ENCODE peak calls at places on chromosomes 3 and 15, in eight cellular contexts. Q, R, O, I, F, Y, G and K are unnamed samples.

GRCh38 chr3:174955513-174956001 is 96.4 kb downstream of the NAALADL2 start:
- DNase-seq in Q (peak), R (no peak), O (no peak), I (no peak), F (no peak), Y (no peak), G (no peak), K (no peak)

GRCh38 chr3:48402281-48402732 is 27.6 kb downstream of the PLXNB1 start:
- DNase-seq in Q (peak), R (peak), O (no peak), I (peak), F (peak), Y (no peak), G (no peak), K (peak)

GRCh38 chr3:49761661-49762060 is 24.7 kb downstream of the IP6K1 start:
- DNase-seq in Q (no peak), R (no peak), O (no peak), I (no peak), F (no peak), Y (no peak), G (no peak), K (no peak)

GRCh38 chr3:80785475-80785874 is 976.0 kb downstream of the GBE1 start:
- DNase-seq in Q (no peak), R (peak), O (peak), I (no peak), F (no peak), Y (peak), G (no peak), K (no peak)

GRCh38 chr3:64072111-64072510 is 48.8 kb upstream of the PSMD6 start:
- DNase-seq in Q (no peak), R (no peak), O (no peak), I (no peak), F (no peak), Y (no peak), G (no peak), K (no peak)

GRCh38 chr3:98359993-98360675 is 6.5 kb downstream of the OR5K4 start:
- DNase-seq in Q (no peak), R (peak), O (peak), I (no peak), F (no peak), Y (peak), G (peak), K (no peak)

GRCh38 chr15:89196994-89197393 is 24.4 kb downstream of the RLBP1 start:
- DNase-seq in Q (no peak), R (peak), O (no peak), I (no peak), F (no peak), Y (no peak), G (no peak), K (no peak)

GRCh38 chr3:21942328-21942727 is 191.3 kb upstream of the ZNF385D start:
- DNase-seq in Q (peak), R (no peak), O (no peak), I (no peak), F (no peak), Y (no peak), G (no peak), K (peak)

GRCh38 chr3:16476636-16477035 is 36.9 kb downstream of the RFTN1 start:
- DNase-seq in Q (peak), R (no peak), O (no peak), I (no peak), F (no peak), Y (no peak), G (no peak), K (peak)

GRCh38 chr3:170421147-170421641 is 2.5 kb downstream of the CLDN11 start:
- DNase-seq in Q (no peak), R (no peak), O (no peak), I (no peak), F (no peak), Y (no peak), G (no peak), K (no peak)

GRCh38 chr3:30458376-30458775 is 148.0 kb upstream of the TGFBR2 start:
- DNase-seq in Q (no peak), R (no peak), O (no peak), I (no peak), F (no peak), Y (no peak), G (no peak), K (no peak)

GRCh38 chr3:174533286-174533685 is 325.8 kb upstream of the NAALADL2 start:
- DNase-seq in Q (peak), R (no peak), O (no peak), I (no peak), F (no peak), Y (no peak), G (no peak), K (peak)

GRCh38 chr3:178562143-178562868 is 26.1 kb downstream of the KCNMB2 start:
- DNase-seq in Q (no peak), R (no peak), O (no peak), I (no peak), F (no peak), Y (no peak), G (no peak), K (peak)

GRCh38 chr3:13567684-13568514 is 19.0 kb downstream of the FBLN2 start:
- DNase-seq in Q (no peak), R (no peak), O (no peak), I (no peak), F (no peak), Y (no peak), G (no peak), K (no peak)

GRCh38 chr3:168384990-168385389 is 289.3 kb upstream of the GOLIM4 start:
- DNase-seq in Q (no peak), R (no peak), O (no peak), I (no peak), F (no peak), Y (peak), G (no peak), K (no peak)

GRCh38 chr3:159751754-159752153 is 236.9 kb upstream of the IL12A start:
- DNase-seq in Q (no peak), R (no peak), O (no peak), I (no peak), F (no peak), Y (no peak), G (no peak), K (no peak)

GRCh38 chr15:44102675-44103254 is 92.3 kb downstream of the FRMD5 start:
- DNase-seq in Q (peak), R (peak), O (no peak), I (peak), F (no peak), Y (no peak), G (no peak), K (peak)

GRCh38 chr3:118882353-118882947 is 152.2 kb downstream of the IGSF11 start:
- DNase-seq in Q (peak), R (peak), O (peak), I (peak), F (no peak), Y (peak), G (no peak), K (peak)

GRCh38 chr3:13122101-13123055 is 49.1 kb upstream of the IQSEC1 start:
- DNase-seq in Q (no peak), R (no peak), O (no peak), I (peak), F (peak), Y (no peak), G (no peak), K (no peak)

GRCh38 chr15:78056714-78057269 is 20.7 kb downstream of the TBC1D2B start:
- DNase-seq in Q (peak), R (peak), O (peak), I (no peak), F (no peak), Y (no peak), G (no peak), K (no peak)

GRCh38 chr3:174439621-174440349 is 419.3 kb upstream of the NAALADL2 start:
- DNase-seq in Q (peak), R (peak), O (no peak), I (peak), F (no peak), Y (peak), G (no peak), K (peak)

GRCh38 chr15:77870195-77871065 is 207.1 kb downstream of the TBC1D2B start:
- DNase-seq in Q (peak), R (peak), O (peak), I (peak), F (peak), Y (peak), G (no peak), K (no peak)

GRCh38 chr3:131028844-131029243 is 2.2 kb downstream of the NEK11 start:
- DNase-seq in Q (no peak), R (no peak), O (no peak), I (no peak), F (no peak), Y (no peak), G (no peak), K (no peak)

GRCh38 chr15:57345584-57345983 is 30.7 kb upstream of the CGNL1 start:
- DNase-seq in Q (no peak), R (peak), O (no peak), I (no peak), F (no peak), Y (peak), G (no peak), K (no peak)

GRCh38 chr15:76057332-76058000 is 2.3 kb upstream of the TMEM266 start:
- DNase-seq in Q (peak), R (peak), O (peak), I (no peak), F (no peak), Y (peak), G (no peak), K (no peak)

GRCh38 chr15:36807134-36807764 is 227.8 kb downstream of the CDIN1 start:
- DNase-seq in Q (no peak), R (no peak), O (no peak), I (no peak), F (no peak), Y (no peak), G (no peak), K (no peak)

GRCh38 chr3:29922990-29923746 is 642.3 kb downstream of the RBMS3 start:
- DNase-seq in Q (peak), R (peak), O (no peak), I (no peak), F (no peak), Y (no peak), G (no peak), K (peak)

GRCh38 chr3:4732974-4733373 is 239.8 kb downstream of the ITPR1 start:
- DNase-seq in Q (no peak), R (no peak), O (no peak), I (no peak), F (no peak), Y (peak), G (no peak), K (no peak)

GRCh38 chr3:18249126-18249525 is 176.0 kb downstream of the SATB1 start:
- DNase-seq in Q (no peak), R (no peak), O (no peak), I (no peak), F (no peak), Y (no peak), G (no peak), K (no peak)

GRCh38 chr15:85642054-85642692 is 152.6 kb downstream of the KLHL25 start:
- DNase-seq in Q (no peak), R (no peak), O (no peak), I (no peak), F (no peak), Y (no peak), G (no peak), K (no peak)

GRCh38 chr3:151379083-151379734 is 5.3 kb downstream of the P2RY12 start:
- DNase-seq in Q (no peak), R (peak), O (peak), I (peak), F (no peak), Y (peak), G (no peak), K (no peak)
- TF ChIP-seq CTCF in Q (peak), R (peak), O (peak), I (peak), F (peak), Y (peak), G (peak), K (peak)

GRCh38 chr3:9552252-9552999 is 1.2 kb downstream of the LHFPL4 start:
- DNase-seq in Q (no peak), R (no peak), O (no peak), I (peak), F (peak), Y (peak), G (no peak), K (peak)

GRCh38 chr3:9550999-9551398 is 2.6 kb downstream of the LHFPL4 start:
- DNase-seq in Q (no peak), R (no peak), O (no peak), I (no peak), F (no peak), Y (peak), G (no peak), K (no peak)

GRCh38 chr3:9548991-9549390 is 4.6 kb downstream of the LHFPL4 start:
- DNase-seq in Q (no peak), R (no peak), O (no peak), I (no peak), F (no peak), Y (no peak), G (no peak), K (no peak)

GRCh38 chr3:9553021-9553948 is at the start of gene LHFPL4:
- DNase-seq in Q (no peak), R (no peak), O (no peak), I (no peak), F (no peak), Y (peak), G (no peak), K (no peak)

DNA sequence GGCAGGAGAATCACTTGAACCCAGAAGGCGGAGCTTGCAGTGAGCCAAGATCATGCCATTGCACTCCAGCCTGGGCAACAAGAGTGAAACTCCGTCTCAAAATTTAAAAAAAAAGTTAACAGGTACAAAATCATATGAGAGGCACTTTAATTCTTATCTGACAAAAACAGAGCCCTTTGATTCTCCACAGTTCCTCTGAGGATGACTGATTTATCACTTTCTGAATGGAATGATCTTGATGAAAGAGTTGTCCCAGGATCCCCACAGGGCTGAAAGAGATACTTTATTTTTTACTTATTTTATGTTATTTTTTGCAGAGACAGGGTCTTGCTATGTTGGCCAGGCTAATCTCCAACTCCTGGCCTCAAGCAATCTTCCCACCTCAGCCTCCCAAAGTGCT is 4.0 kb downstream of the LHFPL4 start:
- DNase-seq in Q (no peak), R (no peak), O (no peak), I (no peak), F (no peak), Y (no peak), G (no peak), K (no peak)
- TF ChIP-seq CTCF in Q (no peak), R (no peak), O (no peak), I (no peak), F (no peak), Y (no peak), G (no peak), K (no peak)

GRCh38 chr3:185460719-185461350 is 38.0 kb downstream of the TMEM41A start:
- DNase-seq in Q (peak), R (no peak), O (peak), I (no peak), F (no peak), Y (peak), G (no peak), K (peak)
- TF ChIP-seq CTCF in Q (peak), R (no peak), O (peak), I (no peak), F (peak), Y (peak), G (peak), K (peak)

GRCh38 chr3:54120657-54121403 is 1.5 kb upstream of the CACNA2D3 start:
- DNase-seq in Q (no peak), R (peak), O (peak), I (no peak), F (peak), Y (peak), G (no peak), K (no peak)
- TF ChIP-seq CTCF in Q (no peak), R (no peak), O (no peak), I (no peak), F (no peak), Y (no peak), G (no peak), K (no peak)

GRCh38 chr15:91874992-91875651 is 21.6 kb downstream of the SLCO3A1 start:
- DNase-seq in Q (no peak), R (no peak), O (no peak), I (no peak), F (no peak), Y (peak), G (no peak), K (no peak)
- TF ChIP-seq CTCF in Q (no peak), R (no peak), O (no peak), I (no peak), F (no peak), Y (peak), G (no peak), K (no peak)

GRCh38 chr3:172289583-172289982 is 158.7 kb downstream of the GHSR start:
- DNase-seq in Q (no peak), R (no peak), O (peak), I (no peak), F (no peak), Y (peak), G (no peak), K (no peak)
- TF ChIP-seq CTCF in Q (peak), R (peak), O (peak), I (peak), F (peak), Y (peak), G (peak), K (peak)

DNA sequence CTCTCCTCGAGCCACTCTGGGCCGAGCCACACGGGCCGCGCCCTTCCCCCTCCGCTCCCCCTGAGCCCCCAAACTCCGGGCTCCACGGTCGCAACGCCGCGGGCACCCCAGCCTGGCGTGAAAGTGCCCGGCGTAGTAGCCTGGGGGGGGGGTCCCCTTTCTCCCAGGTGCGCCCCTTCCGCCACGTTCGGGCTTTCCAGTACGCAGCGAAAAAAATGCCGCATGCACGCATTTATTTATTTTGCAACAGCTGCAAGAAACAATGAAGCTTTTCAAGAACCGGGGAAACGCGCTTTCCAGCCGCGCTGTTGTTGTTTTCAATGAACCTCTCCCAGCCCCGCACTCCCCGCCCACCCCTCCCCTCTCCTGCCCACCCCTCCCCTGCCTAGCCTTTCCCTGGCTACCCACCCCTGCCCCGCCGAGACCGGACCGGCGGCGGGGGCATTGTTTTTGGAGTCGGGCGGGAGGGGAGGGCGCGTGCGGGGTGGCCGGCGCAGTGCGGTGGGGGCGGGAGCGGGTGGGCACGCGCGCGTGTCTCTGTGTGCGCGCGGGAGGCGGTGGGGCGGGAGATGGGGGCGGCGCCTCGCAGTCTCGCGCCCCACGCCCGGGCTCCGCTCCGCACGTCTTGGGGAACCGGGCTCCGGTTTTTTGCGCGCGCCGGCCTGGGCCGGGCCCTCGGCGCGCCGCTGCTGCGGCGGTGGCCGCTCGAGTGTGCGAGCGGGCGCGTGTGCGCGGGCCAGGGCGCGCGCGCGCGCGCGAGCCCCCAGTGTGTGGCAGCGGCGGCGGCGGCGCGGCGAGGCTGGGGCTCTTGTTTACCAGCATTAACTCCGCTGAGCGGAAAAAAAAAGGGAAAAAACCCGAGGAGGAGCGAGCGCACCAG is at the start of gene IGF1R:
- DNase-seq in Q (peak), R (peak), O (peak), I (peak), F (peak), Y (peak), G (no peak), K (peak)
- TF ChIP-seq CTCF in Q (peak), R (no peak), O (no peak), I (no peak), F (no peak), Y (no peak), G (no peak), K (no peak)

DNA sequence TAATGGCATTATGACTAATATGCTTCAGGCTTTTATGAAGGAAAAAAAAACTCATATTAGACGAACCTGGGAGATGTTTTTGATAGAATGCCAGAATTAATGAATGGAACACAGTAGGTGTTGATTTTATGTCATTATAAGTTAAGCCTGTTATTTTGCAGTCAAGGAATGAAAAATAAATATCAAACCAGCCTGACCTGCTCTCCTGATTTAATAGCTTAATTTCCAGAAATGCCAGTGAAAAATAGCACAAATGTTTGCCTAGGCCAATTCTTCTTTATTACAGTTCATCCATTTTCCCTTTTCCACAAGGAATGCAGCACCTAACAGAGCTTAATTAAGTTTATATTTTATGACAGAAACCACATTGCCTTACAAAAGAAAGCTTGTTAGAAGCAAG is 292.0 kb downstream of the TBL1XR1 start:
- DNase-seq in Q (no peak), R (no peak), O (no peak), I (no peak), F (no peak), Y (no peak), G (no peak), K (peak)
- TF ChIP-seq CTCF in Q (no peak), R (no peak), O (no peak), I (no peak), F (no peak), Y (no peak), G (no peak), K (no peak)

GRCh38 chr3:155603302-155603701 is 141.6 kb downstream of the PLCH1 start:
- DNase-seq in Q (no peak), R (no peak), O (no peak), I (no peak), F (no peak), Y (no peak), G (no peak), K (no peak)
- TF ChIP-seq CTCF in Q (no peak), R (no peak), O (no peak), I (no peak), F (no peak), Y (no peak), G (no peak), K (no peak)

GRCh38 chr3:15049584-15049983 is 15.5 kb downstream of the MRPS25 start:
- DNase-seq in Q (no peak), R (no peak), O (no peak), I (no peak), F (no peak), Y (no peak), G (no peak), K (no peak)

GRCh38 chr3:15050405-15051092 is 14.6 kb downstream of the MRPS25 start:
- DNase-seq in Q (no peak), R (no peak), O (peak), I (no peak), F (no peak), Y (no peak), G (peak), K (no peak)

GRCh38 chr3:15052335-15053242 is 12.5 kb downstream of the MRPS25 start:
- DNase-seq in Q (no peak), R (no peak), O (no peak), I (no peak), F (no peak), Y (no peak), G (no peak), K (no peak)

GRCh38 chr3:15053541-15053940 is 11.6 kb downstream of the MRPS25 start:
- DNase-seq in Q (no peak), R (no peak), O (no peak), I (no peak), F (no peak), Y (no peak), G (no peak), K (no peak)

DNA sequence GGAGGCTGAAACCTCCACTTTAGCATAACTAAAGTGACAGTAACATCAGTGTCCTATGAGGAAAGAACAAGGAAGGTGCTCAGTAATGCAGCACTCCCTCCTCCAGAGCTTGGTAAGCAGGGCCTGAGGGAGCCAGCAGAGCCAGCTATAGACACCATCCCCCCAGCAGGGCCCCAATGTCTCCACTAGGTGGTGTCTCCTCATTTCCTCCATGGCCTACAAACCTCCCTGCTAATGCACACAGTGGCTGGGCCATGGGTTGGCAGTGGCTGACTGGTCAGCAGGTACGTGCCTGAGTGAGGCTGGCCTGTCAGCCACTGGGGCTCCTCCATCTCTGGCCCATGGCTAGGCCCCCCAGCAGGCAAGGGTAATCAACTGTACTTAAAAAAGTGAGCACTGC is 13.6 kb downstream of the MRPS25 start:
- DNase-seq in Q (peak), R (peak), O (peak), I (no peak), F (peak), Y (peak), G (no peak), K (peak)
- TF ChIP-seq CTCF in Q (peak), R (peak), O (peak), I (peak), F (peak), Y (peak), G (peak), K (peak)